ENCODE peak calls at places on chromosomes 5 and 9, in seven cellular contexts. M is mucosa of descending colon, R is NCI-H1048, J is T-cell, C is activated T-cell treated with anti-CD3 and anti-CD28 coated beads for 48 hours, F is T-helper 9 cell, I is NCI-H146. P is an unnamed sample.

GRCh38 chr5:65923339-65923738 is 3.0 kb upstream of the ERBIN start:
- DNase-seq in M (no peak), R (no peak), J (no peak), C (no peak), F (no peak), I (no peak), P (no peak)

GRCh38 chr5:34487202-34487879 is 168.8 kb upstream of the RAI14 start:
- DNase-seq in M (no peak), R (no peak), J (no peak), C (no peak), F (no peak), I (no peak), P (no peak)

GRCh38 chr9:1083325-1083913 is 33.3 kb downstream of the DMRT2 start:
- DNase-seq in M (peak; percentile 44), R (no peak), J (no peak), C (no peak), F (no peak), I (no peak), P (peak; percentile 21)

GRCh38 chr5:173709145-173709544 is 92.7 kb upstream of the BOD1 start:
- DNase-seq in M (no peak), R (no peak), J (no peak), C (no peak), F (no peak), I (no peak), P (no peak)

GRCh38 chr9:136590788-136591187 is 44.9 kb upstream of the NOTCH1 start:
- DNase-seq in M (no peak), R (no peak), J (no peak), C (no peak), F (no peak), I (no peak), P (no peak)

GRCh38 chr9:124110307-124110915 is 98.8 kb downstream of the LHX2 start:
- DNase-seq in M (peak; percentile 64), R (peak; percentile 21), J (no peak), C (peak; percentile 40), F (peak; percentile 18), I (no peak), P (no peak)

GRCh38 chr9:125235805-125236534 is 5.2 kb downstream of the HSPA5 start:
- DNase-seq in M (no peak), R (no peak), J (no peak), C (no peak), F (no peak), I (no peak), P (no peak)

GRCh38 chr5:151699071-151699901 is 12.6 kb upstream of the SPARC start:
- DNase-seq in M (peak; percentile 46), R (no peak), J (no peak), C (no peak), F (no peak), I (no peak), P (no peak)

GRCh38 chr5:75072066-75072465 is 19.7 kb upstream of the GCNT4 start:
- DNase-seq in M (no peak), R (no peak), J (no peak), C (no peak), F (no peak), I (no peak), P (no peak)

GRCh38 chr5:41346609-41347008 is 133.3 kb upstream of the C6 start:
- DNase-seq in M (no peak), R (no peak), J (no peak), C (no peak), F (no peak), I (no peak), P (no peak)

GRCh38 chr5:167304834-167305469 is 986.5 kb upstream of the WWC1 start:
- DNase-seq in M (no peak), R (no peak), J (no peak), C (no peak), F (no peak), I (no peak), P (no peak)

GRCh38 chr9:118967901-118968300 is 401.3 kb downstream of the BRINP1 start:
- DNase-seq in M (no peak), R (no peak), J (no peak), C (no peak), F (no peak), I (no peak), P (no peak)

GRCh38 chr9:12276451-12276850 is 416.7 kb upstream of the TYRP1 start:
- DNase-seq in M (no peak), R (no peak), J (no peak), C (no peak), F (no peak), I (no peak), P (no peak)

GRCh38 chr9:130385257-130385656 is 59.5 kb upstream of the ASS1 start:
- DNase-seq in M (no peak), R (no peak), J (no peak), C (no peak), F (no peak), I (no peak), P (no peak)

GRCh38 chr5:143354025-143354424 is 49.5 kb downstream of the NR3C1 start:
- DNase-seq in M (no peak), R (no peak), J (no peak), C (no peak), F (no peak), I (no peak), P (no peak)

GRCh38 chr9:108323615-108324014 is 532.2 kb downstream of the ACTL7B start:
- DNase-seq in M (no peak), R (no peak), J (no peak), C (no peak), F (no peak), I (no peak), P (no peak)

GRCh38 chr9:135782946-135783345 is 81.0 kb downstream of the KCNT1 start:
- DNase-seq in M (no peak), R (no peak), J (no peak), C (no peak), F (no peak), I (no peak), P (no peak)

GRCh38 chr9:90921104-90921503 is 119.5 kb downstream of the SYK start:
- DNase-seq in M (no peak), R (no peak), J (no peak), C (no peak), F (no peak), I (no peak), P (no peak)

GRCh38 chr5:116671211-116671736 is 96.7 kb upstream of the SEMA6A start:
- DNase-seq in M (no peak), R (no peak), J (no peak), C (no peak), F (no peak), I (no peak), P (no peak)

GRCh38 chr9:133054966-133055365 is 6.8 kb upstream of the CEL start:
- DNase-seq in M (no peak), R (no peak), J (no peak), C (no peak), F (no peak), I (no peak), P (no peak)

GRCh38 chr9:81097167-81097566 is 592.2 kb downstream of the TLE1 start:
- DNase-seq in M (no peak), R (no peak), J (no peak), C (no peak), F (no peak), I (no peak), P (no peak)

GRCh38 chr9:68750786-68751185 is 45.7 kb downstream of the PIP5K1B start:
- DNase-seq in M (no peak), R (no peak), J (no peak), C (no peak), F (no peak), I (no peak), P (peak; percentile 44)

GRCh38 chr5:35120745-35121144 is 73.0 kb upstream of the AGXT2 start:
- DNase-seq in M (no peak), R (no peak), J (no peak), C (no peak), F (no peak), I (no peak), P (no peak)

GRCh38 chr9:95764920-95765319 is 110.6 kb upstream of the ERCC6L2 start:
- DNase-seq in M (no peak), R (no peak), J (no peak), C (no peak), F (no peak), I (no peak), P (no peak)

GRCh38 chr5:10352404-10353240 is 873 bp upstream of the MARCHF6 start:
- DNase-seq in M (no peak), R (no peak), J (no peak), C (peak; percentile 18), F (no peak), I (peak; percentile 64), P (peak; percentile 76)

GRCh38 chr5:574906-575305 is 37.2 kb upstream of the CEP72 start:
- DNase-seq in M (no peak), R (no peak), J (no peak), C (no peak), F (no peak), I (no peak), P (no peak)

GRCh38 chr5:10303699-10304170 is 4.0 kb downstream of the CMBL start:
- DNase-seq in M (no peak), R (no peak), J (no peak), C (no peak), F (no peak), I (peak; percentile 54), P (no peak)

GRCh38 chr5:15929616-15930303 is 249.8 kb downstream of the MARCHF11 start:
- DNase-seq in M (no peak), R (no peak), J (no peak), C (no peak), F (no peak), I (no peak), P (peak; percentile 6)

GRCh38 chr5:158538506-158539074 is 561.1 kb downstream of the EBF1 start:
- DNase-seq in M (no peak), R (no peak), J (no peak), C (no peak), F (no peak), I (no peak), P (no peak)

P was measured in NCI-H82.